ENCODE peak calls at places on chromosomes 6 and 20, in ten cellular contexts. V is smooth muscle cell of the brain vasculature; R is OCI-LY7; Q is ACHN; B is bronchial epithelial cell; O is fibroblast of the conjunctiva; Z is nephron progenitor cell; D is stimulated activated CD4-positive, alpha-beta T cell treated with anti-CD3 and anti-CD28 coated beads, Interleukin-15, amount 100 ng/mL, for 24 hours; Y is H54; A is astrocyte of the spinal cord. F is an unnamed sample.

GRCh38 chr6:54133186-54133585 is 21.9 kb downstream of the MLIP start:
- DNase-seq in A (no peak), Y (no peak), Q (no peak), R (no peak), V (no peak), B (no peak), Z (no peak), O (no peak), D (no peak), F (no peak)

GRCh38 chr6:136600818-136601217 is 50.6 kb upstream of the MAP7 start:
- DNase-seq in R (no peak), Z (no peak), B (no peak), Y (no peak), O (no peak), D (no peak), Q (no peak), V (peak; percentile 35), A (no peak), F (no peak)

GRCh38 chr6:51640016-51640415 is 447.4 kb downstream of the PKHD1 start:
- DNase-seq in Y (no peak), D (no peak), V (no peak), Q (no peak), B (no peak), A (no peak), R (no peak), O (no peak), Z (no peak), F (no peak)

GRCh38 chr6:163863565-163863964 is 449.0 kb downstream of the QKI start:
- DNase-seq in V (no peak), O (no peak), D (no peak), A (no peak), R (no peak), B (no peak), Q (no peak), Y (no peak), Z (no peak), F (no peak)

GRCh38 chr6:152206072-152206818 is 398.8 kb downstream of the ESR1 start:
- DNase-seq in D (peak; percentile 66), Z (peak; percentile 26), Y (no peak), R (peak; percentile 32), Q (peak; percentile 19), O (peak; percentile 4), V (no peak), B (peak; percentile 16), A (no peak), F (no peak)

GRCh38 chr20:57877995-57878394 is 168.2 kb upstream of the PMEPA1 start:
- DNase-seq in Y (no peak), O (no peak), A (no peak), D (no peak), Z (no peak), Q (no peak), V (no peak), B (no peak), R (no peak), F (no peak)

GRCh38 chr6:140850438-140850837 is 1282.3 kb upstream of the GJE1 start:
- DNase-seq in O (no peak), A (peak; percentile 56), Y (no peak), R (no peak), B (peak; percentile 21), V (no peak), Z (no peak), D (no peak), Q (no peak), F (no peak)

GRCh38 chr6:73984851-73985250 is 288.8 kb downstream of the CD109 start:
- DNase-seq in Z (no peak), Y (no peak), D (no peak), V (no peak), O (no peak), Q (no peak), A (no peak), R (no peak), B (no peak), F (no peak)

GRCh38 chr20:13856356-13856755 is 71.5 kb downstream of the NDUFAF5 start:
- DNase-seq in B (peak; percentile 12), Z (no peak), D (no peak), A (no peak), Q (no peak), R (no peak), O (no peak), V (no peak), Y (no peak), F (no peak)

GRCh38 chr20:44961868-44962267 is 1.7 kb upstream of the TOMM34 start:
- DNase-seq in Z (no peak), B (peak; percentile 54), O (no peak), Q (no peak), A (peak; percentile 24), R (no peak), D (no peak), V (no peak), Y (no peak), F (no peak)

GRCh38 chr6:153058291-153058690 is 55.8 kb upstream of the MTRF1L start:
- DNase-seq in O (no peak), R (no peak), Z (no peak), Q (no peak), D (no peak), Y (no peak), V (no peak), B (peak; percentile 87), A (peak; percentile 64), F (no peak)

GRCh38 chr20:62792182-62792939 is 3.9 kb upstream of the MRGBP start:
- DNase-seq in Z (no peak), O (no peak), Y (peak; percentile 72), A (peak; percentile 41), B (peak; percentile 50), D (no peak), Q (peak; percentile 73), R (no peak), V (no peak), F (no peak)

GRCh38 chr6:85792278-85792677 is 149.6 kb upstream of the SYNCRIP start:
- DNase-seq in Q (no peak), V (no peak), D (no peak), A (peak; percentile 5), R (no peak), Z (no peak), Y (no peak), O (no peak), B (peak; percentile 77), F (no peak)

GRCh38 chr6:88881451-88881850 is 82.0 kb downstream of the RNGTT start:
- DNase-seq in A (no peak), B (no peak), Z (no peak), V (no peak), Y (no peak), R (no peak), D (no peak), O (no peak), Q (no peak), F (no peak)

GRCh38 chr6:100281471-100281878 is 183.2 kb downstream of the SIM1 start:
- DNase-seq in B (no peak), Z (peak; percentile 61), V (no peak), Y (no peak), D (no peak), O (no peak), A (no peak), R (no peak), Q (no peak), F (peak; percentile 84)

GRCh38 chr6:43800746-43801488 is 30.9 kb downstream of the VEGFA start:
- DNase-seq in A (no peak), Y (no peak), Q (no peak), R (no peak), Z (no peak), D (no peak), B (no peak), V (no peak), O (no peak), F (no peak)

GRCh38 chr6:105894556-105894955 is 191.6 kb upstream of the PRDM1 start:
- DNase-seq in Y (no peak), V (no peak), D (no peak), O (no peak), R (no peak), A (no peak), Q (no peak), B (peak; percentile 82), Z (no peak), F (no peak)

GRCh38 chr20:36812601-36813000 is 39.0 kb upstream of the DSN1 start:
- DNase-seq in Z (no peak), V (no peak), B (no peak), D (no peak), Y (no peak), O (no peak), Q (no peak), R (no peak), A (no peak), F (no peak)

GRCh38 chr6:54481096-54481495 is 172.9 kb downstream of the TINAG start:
- DNase-seq in B (no peak), V (no peak), R (no peak), O (no peak), Y (no peak), D (no peak), Z (no peak), A (no peak), Q (no peak), F (no peak)

GRCh38 chr6:160226118-160226541 is 32.5 kb downstream of the SLC22A2 start:
- DNase-seq in A (no peak), Q (no peak), D (peak; percentile 72), B (peak; percentile 55), Z (no peak), O (no peak), R (no peak), V (no peak), Y (no peak), F (no peak)

GRCh38 chr6:85464260-85464644 is 14.4 kb downstream of the NT5E start:
- DNase-seq in D (peak; percentile 65), Q (peak; percentile 92), R (no peak), B (peak; percentile 97), O (peak; percentile 90), Z (no peak), Y (peak; percentile 33), V (peak; percentile 88), A (peak; percentile 99), F (no peak)

GRCh38 chr6:10873374-10873773 is 8.5 kb downstream of the GCM2 start:
- DNase-seq in Y (no peak), R (no peak), D (no peak), V (no peak), Z (no peak), Q (no peak), O (no peak), A (no peak), B (peak; percentile 54), F (no peak)

GRCh38 chr20:64110411-64111068 is 3.2 kb upstream of the NPBWR2 start:
- DNase-seq in Q (no peak), A (no peak), Z (no peak), R (no peak), O (no peak), D (no peak), V (no peak), B (no peak), Y (no peak), F (no peak)

GRCh38 chr20:14764511-14765369 is 427.3 kb upstream of the FLRT3 start:
- DNase-seq in A (no peak), O (no peak), V (no peak), D (no peak), B (peak; percentile 74), Y (no peak), Z (no peak), R (no peak), Q (no peak), F (no peak)

GRCh38 chr6:56628105-56628504 is 14.6 kb downstream of the DST start:
- DNase-seq in D (no peak), Q (no peak), R (no peak), B (no peak), V (no peak), A (no peak), Z (no peak), Y (no peak), O (no peak), F (no peak)

GRCh38 chr20:31543966-31544598 is 29.8 kb downstream of the HM13 start:
- DNase-seq in Z (no peak), A (peak; percentile 91), V (no peak), R (no peak), O (peak; percentile 95), Y (no peak), D (no peak), Q (peak; percentile 39), B (peak; percentile 72), F (no peak)

GRCh38 chr6:52547647-52548352 is 29.1 kb downstream of the TRAM2 start:
- DNase-seq in O (no peak), A (no peak), Q (no peak), R (no peak), B (no peak), V (no peak), Y (no peak), Z (no peak), D (no peak), F (no peak)

GRCh38 chr6:157989541-157990289 is 8.1 kb downstream of the SYNJ2 start:
- DNase-seq in Z (no peak), Q (peak; percentile 71), Y (peak; percentile 61), V (no peak), B (peak; percentile 38), R (no peak), A (peak; percentile 76), D (peak; percentile 42), O (no peak), F (peak; percentile 48)